ENCODE peak calls at places on chromosomes 6 and 20, in five cellular contexts. One of them, this sample, is unnamed.

GRCh38 chr20:36579996-36580545 is 6.7 kb downstream of the TGIF2 start:
- DNase-seq in choroid plexus epithelial cell: peak; percentile 68
- DNase-seq in neural progenitor cell: no peak
- DNase-seq in A549: no peak
- DNase-seq in GDM1: no peak
- DNase-seq in this sample: no peak

GRCh38 chr6:27149140-27149539 is 98.4 kb upstream of the PRSS16 start:
- DNase-seq in choroid plexus epithelial cell: no peak
- DNase-seq in neural progenitor cell: peak; percentile 31
- DNase-seq in A549: no peak
- DNase-seq in GDM1: peak; percentile 9
- DNase-seq in this sample: no peak

GRCh38 chr6:169078399-169079145 is 175.1 kb downstream of the THBS2 start:
- DNase-seq in choroid plexus epithelial cell: no peak
- DNase-seq in neural progenitor cell: no peak
- DNase-seq in A549: no peak
- DNase-seq in GDM1: no peak
- DNase-seq in this sample: no peak

GRCh38 chr20:58652606-58653303 is 1.7 kb downstream of the STX16 start:
- DNase-seq in choroid plexus epithelial cell: peak; percentile 27
- DNase-seq in neural progenitor cell: peak; percentile 23
- DNase-seq in A549: no peak
- DNase-seq in GDM1: no peak
- DNase-seq in this sample: no peak

GRCh38 chr6:122495612-122496011 is 24.0 kb upstream of the SERINC1 start:
- DNase-seq in choroid plexus epithelial cell: no peak
- DNase-seq in neural progenitor cell: no peak
- DNase-seq in A549: no peak
- DNase-seq in GDM1: peak; percentile 70
- DNase-seq in this sample: no peak

GRCh38 chr6:134628154-134628553 is 310.2 kb upstream of the SGK1 start:
- DNase-seq in choroid plexus epithelial cell: no peak
- DNase-seq in neural progenitor cell: no peak
- DNase-seq in A549: no peak
- DNase-seq in GDM1: no peak
- DNase-seq in this sample: no peak

GRCh38 chr20:35600176-35600995 is 15.2 kb upstream of the SPAG4 start:
- DNase-seq in choroid plexus epithelial cell: no peak
- DNase-seq in neural progenitor cell: peak; percentile 38
- DNase-seq in A549: no peak
- DNase-seq in GDM1: no peak
- DNase-seq in this sample: peak; percentile 32

GRCh38 chr20:3250091-3250504 is 11.1 kb upstream of the SLC4A11 start:
- DNase-seq in choroid plexus epithelial cell: peak; percentile 30
- DNase-seq in neural progenitor cell: peak; percentile 67
- DNase-seq in A549: peak; percentile 70
- DNase-seq in GDM1: no peak
- DNase-seq in this sample: peak; percentile 88

GRCh38 chr6:106037060-106037459 is 49.1 kb upstream of the PRDM1 start:
- DNase-seq in choroid plexus epithelial cell: peak; percentile 12
- DNase-seq in neural progenitor cell: no peak
- DNase-seq in A549: no peak
- DNase-seq in GDM1: no peak
- DNase-seq in this sample: no peak

GRCh38 chr20:2462484-2462883 is 8.1 kb downstream of the SNRPB start:
- DNase-seq in choroid plexus epithelial cell: no peak
- DNase-seq in neural progenitor cell: no peak
- DNase-seq in A549: no peak
- DNase-seq in GDM1: no peak
- DNase-seq in this sample: no peak

GRCh38 chr6:84639396-84639795 is 125.0 kb downstream of the TBX18 start:
- DNase-seq in choroid plexus epithelial cell: no peak
- DNase-seq in neural progenitor cell: no peak
- DNase-seq in A549: no peak
- DNase-seq in GDM1: no peak
- DNase-seq in this sample: no peak

GRCh38 chr6:125991653-125992052 is 5.3 kb downstream of the TRMT11 start:
- DNase-seq in choroid plexus epithelial cell: no peak
- DNase-seq in neural progenitor cell: no peak
- DNase-seq in A549: no peak
- DNase-seq in GDM1: no peak
- DNase-seq in this sample: no peak

GRCh38 chr6:41984623-41985022 is 43.0 kb upstream of the CCND3 start:
- DNase-seq in choroid plexus epithelial cell: no peak
- DNase-seq in neural progenitor cell: no peak
- DNase-seq in A549: no peak
- DNase-seq in GDM1: no peak
- DNase-seq in this sample: no peak

GRCh38 chr6:151070666-151071065 is 169.1 kb upstream of the AKAP12 start:
- DNase-seq in choroid plexus epithelial cell: peak; percentile 44
- DNase-seq in neural progenitor cell: no peak
- DNase-seq in A549: peak; percentile 72
- DNase-seq in GDM1: no peak
- DNase-seq in this sample: no peak

GRCh38 chr20:37108676-37109075 is 12.9 kb upstream of the RBL1 start:
- DNase-seq in choroid plexus epithelial cell: no peak
- DNase-seq in neural progenitor cell: no peak
- DNase-seq in A549: no peak
- DNase-seq in GDM1: no peak
- DNase-seq in this sample: no peak

GRCh38 chr6:14703586-14703985 is 542.3 kb upstream of the JARID2 start:
- DNase-seq in choroid plexus epithelial cell: peak; percentile 96
- DNase-seq in neural progenitor cell: no peak
- DNase-seq in A549: no peak
- DNase-seq in GDM1: no peak
- DNase-seq in this sample: no peak

GRCh38 chr6:104969785-104970581 is 13.1 kb downstream of the LIN28B start:
- DNase-seq in choroid plexus epithelial cell: peak; percentile 4
- DNase-seq in neural progenitor cell: peak; percentile 53
- DNase-seq in A549: no peak
- DNase-seq in GDM1: no peak
- DNase-seq in this sample: no peak

GRCh38 chr6:132084811-132085509 is 133.8 kb upstream of the CCN2 start:
- DNase-seq in choroid plexus epithelial cell: peak; percentile 97
- DNase-seq in neural progenitor cell: no peak
- DNase-seq in A549: peak; percentile 45
- DNase-seq in GDM1: no peak
- DNase-seq in this sample: no peak

GRCh38 chr6:137214931-137215330 is 4.3 kb downstream of the IFNGR1 start:
- DNase-seq in choroid plexus epithelial cell: no peak
- DNase-seq in neural progenitor cell: no peak
- DNase-seq in A549: no peak
- DNase-seq in GDM1: no peak
- DNase-seq in this sample: no peak

GRCh38 chr20:51562334-51563140 is 20.0 kb upstream of the NFATC2 start:
- DNase-seq in choroid plexus epithelial cell: peak; percentile 90
- DNase-seq in neural progenitor cell: peak; percentile 83
- DNase-seq in A549: peak; percentile 90
- DNase-seq in GDM1: no peak
- DNase-seq in this sample: peak; percentile 72

GRCh38 chr6:160248538-160248937 is 10.1 kb downstream of the SLC22A2 start:
- DNase-seq in choroid plexus epithelial cell: no peak
- DNase-seq in neural progenitor cell: no peak
- DNase-seq in A549: peak; percentile 73
- DNase-seq in GDM1: no peak
- DNase-seq in this sample: no peak

GRCh38 chr20:61477366-61477966 is 225.4 kb downstream of the CDH4 start:
- DNase-seq in choroid plexus epithelial cell: no peak
- DNase-seq in neural progenitor cell: no peak
- DNase-seq in A549: no peak
- DNase-seq in GDM1: no peak
- DNase-seq in this sample: no peak

GRCh38 chr6:7879043-7879442 is 31.5 kb downstream of the TXNDC5 start:
- DNase-seq in choroid plexus epithelial cell: no peak
- DNase-seq in neural progenitor cell: no peak
- DNase-seq in A549: no peak
- DNase-seq in GDM1: no peak
- DNase-seq in this sample: no peak

GRCh38 chr20:34525709-34526416 is 9.6 kb downstream of the DYNLRB1 start:
- DNase-seq in choroid plexus epithelial cell: peak; percentile 98
- DNase-seq in neural progenitor cell: no peak
- DNase-seq in A549: peak; percentile 99
- DNase-seq in GDM1: no peak
- DNase-seq in this sample: peak; percentile 22

GRCh38 chr20:7038029-7038428 is 270.5 kb downstream of the BMP2 start:
- DNase-seq in choroid plexus epithelial cell: peak; percentile 36
- DNase-seq in neural progenitor cell: no peak
- DNase-seq in A549: no peak
- DNase-seq in GDM1: no peak
- DNase-seq in this sample: no peak

GRCh38 chr6:21037453-21037852 is 503.2 kb downstream of the CDKAL1 start:
- DNase-seq in choroid plexus epithelial cell: no peak
- DNase-seq in neural progenitor cell: no peak
- DNase-seq in A549: no peak
- DNase-seq in GDM1: no peak
- DNase-seq in this sample: no peak